ENCODE peak calls at places on chromosomes 3 and 15, in five cellular contexts. W is fibroblast of mammary gland, Z is nephron progenitor cell, G is Panc1, O is heart right ventricle. L is an unnamed sample.

GRCh38 chr3:156341831-156342416 is 213.0 kb downstream of the SSR3 start:
- DNase-seq in W (no peak), Z (no peak), G (no peak), O (no peak), L (no peak)

GRCh38 chr15:69321041-69321554 is 22.4 kb downstream of the PAQR5 start:
- DNase-seq in W (no peak), Z (no peak), G (no peak), O (no peak), L (peak)

GRCh38 chr3:51944541-51945021 is 2.4 kb downstream of the PARP3 start:
- DNase-seq in W (no peak), Z (no peak), G (no peak), O (no peak), L (no peak)

GRCh38 chr3:9933561-9934234 is at the start of gene CRELD1:
- DNase-seq in W (peak), Z (peak), G (no peak), O (peak), L (peak)

GRCh38 chr3:56747150-56747549 is 54.6 kb downstream of the ARHGEF3 start:
- DNase-seq in W (no peak), Z (no peak), G (no peak), O (no peak), L (no peak)

GRCh38 chr15:68650901-68651709 is 72.3 kb downstream of the CORO2B start:
- DNase-seq in W (no peak), Z (peak), G (no peak), O (peak), L (no peak)

GRCh38 chr3:102419786-102420185 is 15.0 kb upstream of the ZPLD1 start:
- DNase-seq in W (no peak), Z (no peak), G (no peak), O (no peak), L (no peak)

GRCh38 chr3:40237892-40238571 is 71.5 kb upstream of the EIF1B start:
- DNase-seq in W (peak), Z (peak), G (no peak), O (peak), L (peak)

GRCh38 chr3:89586676-89587075 is 479.3 kb downstream of the EPHA3 start:
- DNase-seq in W (no peak), Z (no peak), G (no peak), O (no peak), L (no peak)

GRCh38 chr3:7787871-7788828 is 713.5 kb upstream of the LMCD1 start:
- DNase-seq in W (no peak), Z (no peak), G (no peak), O (no peak), L (peak)
- TF ChIP-seq CTCF in W (no peak), Z (no peak), G (no peak), O (no peak), L (no peak)

GRCh38 chr15:78315686-78316085 is 16.3 kb upstream of the SKIC8 start:
- DNase-seq in W (no peak), Z (no peak), G (no peak), O (no peak), L (peak)
- TF ChIP-seq CTCF in W (no peak), Z (peak), G (peak), O (no peak), L (peak)

DNA sequence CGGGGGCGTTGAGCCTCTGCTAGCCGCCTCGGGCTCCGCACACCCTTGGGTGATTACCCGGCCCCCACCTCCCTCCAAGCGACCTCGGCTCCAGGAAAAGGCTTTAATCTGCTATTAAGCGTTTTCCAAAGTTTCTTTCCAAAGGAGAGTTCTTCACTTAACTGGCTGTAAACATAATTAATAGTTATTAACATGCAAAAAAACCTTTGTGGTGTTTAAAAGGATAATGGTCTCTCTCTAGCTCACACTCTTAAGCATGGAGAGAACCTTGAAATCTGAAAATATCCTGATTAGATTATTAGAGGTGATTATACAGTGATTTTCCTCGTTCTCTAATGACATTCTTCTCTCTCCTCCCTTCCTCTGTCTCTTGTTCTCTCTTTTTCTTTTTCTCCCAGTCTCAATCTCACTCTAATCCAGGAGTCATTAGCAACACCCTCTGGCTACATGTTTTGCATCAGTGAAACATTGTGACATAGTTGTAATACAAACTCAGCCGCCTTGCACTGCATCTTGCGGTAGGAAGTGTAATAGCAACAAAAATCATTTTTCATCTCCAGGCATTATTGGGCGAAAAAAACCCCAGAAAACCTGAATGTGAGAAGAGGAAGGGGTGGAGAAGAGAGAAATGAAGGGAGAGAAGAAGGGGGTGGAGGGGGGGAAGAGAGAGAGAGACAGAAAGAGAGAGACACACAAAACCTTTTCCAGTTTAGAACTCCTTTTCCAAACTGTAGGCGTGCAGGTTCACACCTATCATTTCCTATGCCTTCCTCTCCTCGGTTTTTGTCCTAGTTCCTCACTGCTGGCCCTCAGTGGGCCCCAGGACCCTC is 24.4 kb downstream of the NR2F2 start:
- DNase-seq in W (peak), Z (no peak), G (no peak), O (no peak), L (peak)
- TF ChIP-seq CTCF in W (peak), Z (no peak), G (peak), O (peak), L (peak)

GRCh38 chr3:119033393-119034255 is 1.0 kb downstream of the IGSF11 start:
- DNase-seq in W (no peak), Z (no peak), G (no peak), O (no peak), L (no peak)

GRCh38 chr3:119034256-119035013 is at the start of gene IGSF11:
- DNase-seq in W (peak), Z (peak), G (no peak), O (peak), L (peak)

DNA sequence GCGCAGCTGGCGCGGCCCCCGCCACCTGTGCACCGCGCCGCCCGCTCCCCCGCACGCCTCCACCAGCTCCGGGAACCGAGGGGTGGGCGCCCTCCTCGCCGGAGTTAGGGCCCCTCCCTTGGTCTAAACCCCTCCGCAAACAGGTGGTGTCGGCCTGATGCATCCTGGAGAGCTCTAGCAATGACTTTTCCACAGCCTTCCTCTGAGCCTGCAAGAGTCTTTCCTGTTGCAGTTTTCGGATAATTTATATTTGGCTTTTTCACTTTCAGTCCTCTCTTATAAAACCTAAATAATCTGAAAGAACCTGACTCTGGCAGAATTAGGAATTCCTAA is 334 bp upstream of the IGSF11 start:
- DNase-seq in W (no peak), Z (no peak), G (no peak), O (no peak), L (peak)
- TF ChIP-seq CTCF in W (no peak), Z (no peak), G (peak), O (no peak), L (no peak)

GRCh38 chr3:58218904-58219303 is 8.1 kb upstream of the DNASE1L3 start:
- DNase-seq in W (no peak), Z (no peak), G (no peak), O (no peak), L (no peak)

GRCh38 chr3:58216496-58217197 is 5.9 kb upstream of the DNASE1L3 start:
- DNase-seq in W (no peak), Z (no peak), G (no peak), O (no peak), L (no peak)

GRCh38 chr3:58217209-58217811 is 6.5 kb upstream of the DNASE1L3 start:
- DNase-seq in W (peak), Z (peak), G (peak), O (peak), L (peak)

GRCh38 chr3:58222161-58222724 is 11.5 kb upstream of the DNASE1L3 start:
- DNase-seq in W (no peak), Z (no peak), G (no peak), O (no peak), L (no peak)
- TF ChIP-seq CTCF in W (no peak), Z (no peak), G (no peak), O (no peak), L (no peak)

L was measured in cardiac fibroblast.